ENCODE peak calls at places on chromosome 7, in eight cellular contexts. U is Panc1; R is astrocyte of the spinal cord; V is left kidney; P is memory B cell; M is stimulated activated CD4-positive, alpha-beta T cell treated with anti-CD3 and anti-CD28 coated beads, TNF-alpha, amount 100 ng/mL, for 48 hours; B is sigmoid colon; Y is mesothelial cell of epicardium. Q is an unnamed sample.

GRCh38 chr7:93799750-93800357 is 90.7 kb downstream of the TFPI2 start:
- DNase-seq in U (peak), R (peak), V (peak), P (no peak), M (no peak), B (no peak), Y (no peak), Q (no peak)

GRCh38 chr7:2247141-2247985 is 5.3 kb downstream of the NUDT1 start:
- DNase-seq in U (no peak), R (no peak), V (peak), P (peak), M (no peak), B (no peak), Y (no peak), Q (no peak)

GRCh38 chr7:154231732-154232131 is 179.5 kb downstream of the DPP6 start:
- DNase-seq in U (no peak), R (no peak), V (peak), P (no peak), M (no peak), B (no peak), Y (no peak), Q (no peak)

GRCh38 chr7:149495785-149496641 is 1.6 kb downstream of the ZNF746 start:
- DNase-seq in U (no peak), R (peak), V (peak), P (no peak), M (no peak), B (peak), Y (peak), Q (no peak)

GRCh38 chr7:66505531-66506451 is 122.9 kb upstream of the KCTD7 start:
- DNase-seq in U (no peak), R (no peak), V (peak), P (no peak), M (no peak), B (peak), Y (no peak), Q (no peak)

GRCh38 chr7:148260605-148261004 is 330.0 kb upstream of the C7orf33 start:
- DNase-seq in U (no peak), R (no peak), V (peak), P (no peak), M (no peak), B (peak), Y (no peak), Q (no peak)

GRCh38 chr7:26198133-26198780 is 2.3 kb downstream of the HNRNPA2B1 start:
- DNase-seq in U (no peak), R (peak), V (peak), P (peak), M (no peak), B (no peak), Y (no peak), Q (no peak)

GRCh38 chr7:104848386-104848990 is 165.5 kb upstream of the KMT2E start:
- DNase-seq in U (peak), R (peak), V (peak), P (peak), M (peak), B (no peak), Y (peak), Q (no peak)

GRCh38 chr7:2195403-2196246 is 37.1 kb downstream of the MAD1L1 start:
- DNase-seq in U (no peak), R (no peak), V (peak), P (no peak), M (no peak), B (no peak), Y (no peak), Q (peak)

GRCh38 chr7:102811942-102812678 is 63.3 kb downstream of the FAM185A start:
- DNase-seq in U (no peak), R (no peak), V (no peak), P (no peak), M (no peak), B (no peak), Y (no peak), Q (no peak)

GRCh38 chr7:155066417-155066950 is 3.6 kb upstream of the HTR5A start:
- DNase-seq in U (peak), R (peak), V (peak), P (no peak), M (no peak), B (no peak), Y (no peak), Q (no peak)

GRCh38 chr7:114533151-114533550 is 118.5 kb downstream of the FOXP2 start:
- DNase-seq in U (no peak), R (no peak), V (peak), P (no peak), M (no peak), B (no peak), Y (no peak), Q (no peak)

GRCh38 chr7:103116511-103116910 is 32.4 kb downstream of the NAPEPLD start:
- DNase-seq in U (no peak), R (no peak), V (no peak), P (no peak), M (no peak), B (no peak), Y (no peak), Q (no peak)

GRCh38 chr7:98334077-98334476 is 52.6 kb downstream of the BRI3 start:
- DNase-seq in U (no peak), R (no peak), V (no peak), P (no peak), M (no peak), B (no peak), Y (no peak), Q (no peak)

GRCh38 chr7:81029523-81029922 is 110.7 kb upstream of the SEMA3C start:
- DNase-seq in U (no peak), R (no peak), V (peak), P (no peak), M (no peak), B (no peak), Y (no peak), Q (no peak)

GRCh38 chr7:20275637-20276036 is 55.1 kb upstream of the ITGB8 start:
- DNase-seq in U (no peak), R (no peak), V (no peak), P (no peak), M (no peak), B (no peak), Y (no peak), Q (no peak)

GRCh38 chr7:105131033-105131656 is 117.1 kb downstream of the KMT2E start:
- DNase-seq in U (no peak), R (peak), V (peak), P (no peak), M (no peak), B (no peak), Y (no peak), Q (no peak)

GRCh38 chr7:42237162-42237821 is at the start of gene GLI3:
- DNase-seq in U (no peak), R (peak), V (peak), P (no peak), M (no peak), B (peak), Y (peak), Q (peak)

GRCh38 chr7:21914671-21915070 is 31.0 kb downstream of the CDCA7L start:
- DNase-seq in U (no peak), R (no peak), V (no peak), P (no peak), M (no peak), B (no peak), Y (no peak), Q (no peak)

GRCh38 chr7:141210862-141211261 is 137.0 kb downstream of the TMEM178B start:
- DNase-seq in U (no peak), R (no peak), V (no peak), P (no peak), M (no peak), B (no peak), Y (no peak), Q (no peak)

GRCh38 chr7:15832996-15833395 is 146.5 kb upstream of the MEOX2 start:
- DNase-seq in U (no peak), R (no peak), V (peak), P (no peak), M (no peak), B (no peak), Y (no peak), Q (no peak)

GRCh38 chr7:128939075-128939860 is 1.5 kb downstream of the IRF5 start:
- DNase-seq in U (no peak), R (no peak), V (no peak), P (peak), M (no peak), B (no peak), Y (no peak), Q (peak)

GRCh38 chr7:71511361-71511807 is 379.4 kb downstream of the GALNT17 start:
- DNase-seq in U (no peak), R (no peak), V (peak), P (no peak), M (no peak), B (no peak), Y (no peak), Q (no peak)

GRCh38 chr7:79293655-79294142 is 159.8 kb downstream of the MAGI2 start:
- DNase-seq in U (peak), R (peak), V (no peak), P (no peak), M (no peak), B (no peak), Y (no peak), Q (peak)

GRCh38 chr7:134770676-134771075 is 8.8 kb upstream of the CALD1 start:
- DNase-seq in U (no peak), R (no peak), V (no peak), P (no peak), M (no peak), B (no peak), Y (no peak), Q (no peak)

GRCh38 chr7:6529643-6530042 is 21.6 kb downstream of the GRID2IP start:
- DNase-seq in U (no peak), R (no peak), V (peak), P (no peak), M (no peak), B (no peak), Y (no peak), Q (no peak)

GRCh38 chr7:12635830-12636229 is 51.6 kb upstream of the ARL4A start:
- DNase-seq in U (no peak), R (no peak), V (no peak), P (no peak), M (no peak), B (no peak), Y (no peak), Q (no peak)

Q was measured in upper lobe of right lung.